ENCODE peak calls at places on chromosome 7, in four cellular contexts. S is fibroblast of lung, B is fibroblast of mammary gland, R is AG10803. J is an unnamed sample.

GRCh38 chr7:115618676-115619075 is 411.9 kb downstream of the TFEC start:
- DNase-seq in B (peak), S (peak), R (peak), J (peak)

GRCh38 chr7:74101061-74101681 is 17.6 kb downstream of the LIMK1 start:
- DNase-seq in B (peak), S (no peak), R (peak), J (peak)

GRCh38 chr7:92641921-92642511 is 51.8 kb upstream of the FAM133B start:
- DNase-seq in B (peak), S (peak), R (peak), J (peak)

GRCh38 chr7:34772296-34772695 is 114.3 kb downstream of the NPSR1 start:
- DNase-seq in R (peak), S (no peak), B (no peak), J (no peak)

GRCh38 chr7:53642361-53642760 is 606.9 kb downstream of the POM121L12 start:
- DNase-seq in B (no peak), R (no peak), S (peak), J (no peak)

GRCh38 chr7:90625562-90625961 is 29.4 kb downstream of the CDK14 start:
- DNase-seq in R (peak), S (peak), B (peak), J (peak)

GRCh38 chr7:40437498-40437897 is 302.7 kb downstream of the SUGCT start:
- DNase-seq in S (peak), B (peak), R (peak), J (peak)

GRCh38 chr7:64881461-64882287 is 21.4 kb upstream of the ZNF273 start:
- DNase-seq in R (no peak), B (no peak), S (no peak), J (no peak)

GRCh38 chr7:50359995-50360925 is 55.7 kb downstream of the IKZF1 start:
- DNase-seq in S (no peak), R (no peak), B (peak), J (no peak)

GRCh38 chr7:83032195-83032594 is 130.5 kb downstream of the PCLO start:
- DNase-seq in B (no peak), R (no peak), S (no peak), J (no peak)

GRCh38 chr7:114051871-114052324 is 133.1 kb upstream of the PPP1R3A start:
- DNase-seq in R (no peak), B (no peak), S (no peak), J (no peak)

GRCh38 chr7:120171406-120171805 is 101.6 kb upstream of the KCND2 start:
- DNase-seq in B (no peak), R (no peak), S (no peak), J (no peak)

GRCh38 chr7:98357751-98358161 is 43.1 kb downstream of the BAIAP2L1 start:
- DNase-seq in R (peak), B (peak), S (peak), J (peak)

DNA sequence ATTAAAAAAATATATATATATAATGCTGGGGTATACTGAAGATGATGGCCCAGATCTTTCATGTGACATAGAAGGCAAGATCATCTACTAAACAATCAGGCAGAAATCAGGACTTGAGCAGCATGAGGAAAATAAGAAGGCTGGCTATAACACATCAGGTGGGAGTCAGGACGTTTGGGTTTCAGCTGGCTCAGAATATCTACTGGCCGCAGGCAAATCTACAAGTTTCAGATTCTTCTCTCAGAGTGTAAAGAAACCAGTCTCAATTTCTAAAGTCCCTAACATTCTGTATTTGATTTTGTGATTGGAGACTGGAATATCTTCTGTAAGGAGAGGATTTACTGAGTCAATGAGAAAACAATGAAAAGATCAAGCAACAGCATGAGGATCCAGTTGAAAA is 37.7 kb upstream of the FAM3C start:
- DNase-seq in S (no peak), B (no peak), R (no peak), J (no peak)
- H3K4me3 ChIP-seq in S (no peak), B (no peak), R (no peak), J (no peak)

GRCh38 chr7:77942431-77942830 is 143.9 kb downstream of the PHTF2 start:
- DNase-seq in R (no peak), S (no peak), B (no peak), J (no peak)

GRCh38 chr7:77935652-77936348 is 137.2 kb downstream of the PHTF2 start:
- DNase-seq in B (peak), R (peak), S (no peak), J (no peak)

GRCh38 chr7:77944183-77945182 is 145.9 kb downstream of the PHTF2 start:
- DNase-seq in B (no peak), S (no peak), R (no peak), J (no peak)

GRCh38 chr7:77940647-77941046 is 142.1 kb downstream of the PHTF2 start:
- DNase-seq in B (peak), S (peak), R (peak), J (peak)
- TF ChIP-seq CTCF in B (peak), S (peak), R (peak), J (peak)

GRCh38 chr7:108094933-108095710 is 35.0 kb downstream of the LAMB4 start:
- DNase-seq in R (peak), S (peak), B (peak), J (peak)
- H3K4me3 ChIP-seq in R (no peak), S (peak), B (peak), J (peak)

GRCh38 chr7:69893915-69894314 is 295.6 kb downstream of the AUTS2 start:
- DNase-seq in B (peak), R (peak), S (peak), J (peak)
- TF ChIP-seq CTCF in B (peak), R (peak), S (peak), J (peak)

DNA sequence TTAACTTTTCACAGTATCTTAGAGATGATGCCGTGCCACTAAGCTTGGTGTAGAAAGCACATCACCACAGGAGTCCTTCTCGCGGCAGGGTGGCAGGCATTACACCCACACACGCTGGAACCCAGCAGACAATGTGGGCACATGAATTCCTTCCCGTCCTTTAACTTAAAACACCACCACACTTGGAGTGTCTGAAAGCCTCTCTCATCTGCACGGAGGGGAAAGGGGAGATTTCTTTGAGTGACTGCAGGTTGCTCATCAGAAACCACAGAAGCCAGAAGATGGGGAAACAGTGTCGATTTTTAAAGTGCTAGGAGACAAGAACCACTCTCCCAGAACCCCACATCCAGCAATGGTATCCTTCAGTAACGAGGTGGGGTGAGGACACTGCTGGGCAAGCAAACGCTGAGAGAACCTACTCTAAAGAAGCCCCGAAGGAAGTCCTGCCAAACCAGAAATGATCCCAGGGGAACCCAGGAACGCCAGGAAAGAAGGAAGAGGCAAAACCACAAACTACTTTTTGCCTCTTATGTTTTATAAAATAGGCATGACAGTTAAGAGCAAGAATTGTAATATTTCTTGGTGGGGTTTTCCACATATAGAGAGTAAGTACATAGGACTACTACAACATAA is 254.2 kb downstream of the ELFN1 start:
- DNase-seq in S (peak), R (peak), B (peak), J (no peak)
- H3K4me3 ChIP-seq in S (no peak), R (no peak), B (no peak), J (no peak)

DNA sequence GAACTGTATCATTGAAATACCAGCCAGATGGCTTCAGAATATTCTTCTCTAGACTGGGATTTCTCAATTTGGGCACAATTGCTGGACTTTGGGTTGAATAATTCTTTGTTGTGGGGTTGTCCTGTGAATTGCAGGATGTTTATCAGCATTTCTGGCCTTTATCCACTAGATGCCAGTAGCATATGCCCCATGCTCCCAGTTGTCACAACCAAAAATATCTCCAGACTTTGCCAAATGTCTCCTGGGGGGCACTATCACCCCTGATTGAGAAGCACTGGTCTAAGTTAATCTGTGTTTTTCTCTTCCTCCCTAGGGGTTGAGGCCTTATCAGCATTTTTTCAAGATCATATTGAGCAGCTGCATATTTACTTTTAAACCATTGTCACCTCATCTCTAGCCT is 204.9 kb upstream of the SP8 start:
- DNase-seq in B (no peak), S (no peak), R (no peak), J (no peak)
- TF ChIP-seq CTCF in B (no peak), S (no peak), R (no peak), J (no peak)

J was measured in foreskin fibroblast.